ENCODE peak calls at places on chromosome X, in six cellular contexts. I is activated T-cell treated with anti-CD3 and anti-CD28 coated beads for 1 hour, L is esophagus muscularis mucosa, D is NT2/D1, X is GM19239, G is HS-5. U is an unnamed sample.
A peak's percentile ranks its signal among the peaks of the same experiment; 100 is the strongest.

GRCh38 chrX:9842541-9842940 is 56.3 kb downstream of the SHROOM2 start:
- DNase-seq in L (no peak), D (peak; percentile 63), G (no peak), I (no peak), X (no peak), U (no peak)

GRCh38 chrX:36431819-36432218 is 512.3 kb downstream of the CFAP47 start:
- DNase-seq in X (no peak), L (no peak), I (no peak), D (no peak), G (peak; percentile 70), U (no peak)

GRCh38 chrX:72540318-72540717 is 32.3 kb downstream of the HDAC8 start:
- DNase-seq in D (no peak), I (no peak), L (no peak), X (no peak), G (no peak), U (no peak)

GRCh38 chrX:51876441-51876840 is 17.0 kb upstream of the MAGED1 start:
- DNase-seq in L (no peak), X (no peak), G (no peak), I (no peak), D (no peak), U (no peak)

GRCh38 chrX:727738-728621 is 97.4 kb downstream of the SHOX start:
- DNase-seq in X (no peak), I (no peak), D (peak; percentile 33), L (peak; percentile 85), G (no peak), U (no peak)

GRCh38 chrX:104372547-104372946 is 117.8 kb upstream of the ESX1 start:
- DNase-seq in L (no peak), G (no peak), X (no peak), D (no peak), I (no peak), U (no peak)

GRCh38 chrX:129842510-129843208 is 1.0 kb downstream of the ZDHHC9 start:
- DNase-seq in D (no peak), G (no peak), L (no peak), X (no peak), I (no peak), U (no peak)

GRCh38 chrX:30990361-30990760 is 81.5 kb downstream of the FTHL17 start:
- DNase-seq in L (no peak), X (no peak), I (no peak), D (no peak), G (no peak), U (no peak)

GRCh38 chrX:34555481-34555880 is 101.6 kb downstream of the TMEM47 start:
- DNase-seq in L (no peak), D (no peak), X (no peak), I (no peak), G (no peak), U (no peak)

GRCh38 chrX:151563449-151563848 is at the start of gene PASD1:
- DNase-seq in L (no peak), G (no peak), D (no peak), I (no peak), X (no peak), U (no peak)

GRCh38 chrX:153646620-153647373 is at the start of gene DUSP9:
- DNase-seq in G (no peak), D (no peak), L (no peak), I (no peak), X (no peak), U (no peak)

GRCh38 chrX:110394653-110395052 is 36.0 kb downstream of the RTL9 start:
- DNase-seq in D (no peak), L (no peak), I (no peak), G (no peak), X (no peak), U (no peak)

GRCh38 chrX:104679175-104679574 is 113.2 kb downstream of the IL1RAPL2 start:
- DNase-seq in G (no peak), X (no peak), I (no peak), L (no peak), D (no peak), U (no peak)

GRCh38 chrX:134868766-134869495 is 121.9 kb upstream of the SMIM10 start:
- DNase-seq in I (no peak), G (peak; percentile 40), L (no peak), X (no peak), D (no peak), U (no peak)

GRCh38 chrX:47625365-47625764 is 4.4 kb downstream of the CFP start:
- DNase-seq in D (no peak), X (no peak), I (no peak), G (no peak), L (no peak), U (no peak)

GRCh38 chrX:68895339-68896250 is 66.8 kb downstream of the EFNB1 start:
- DNase-seq in L (no peak), D (no peak), G (no peak), X (no peak), I (no peak), U (peak; percentile 80)

GRCh38 chrX:130051176-130051845 is 59.0 kb downstream of the ELF4 start:
- DNase-seq in L (no peak), D (no peak), I (no peak), X (no peak), G (no peak), U (no peak)

GRCh38 chrX:118975831-118976598 is 1.6 kb downstream of the LONRF3 start:
- DNase-seq in G (no peak), D (no peak), L (peak; percentile 92), I (peak; percentile 52), X (no peak), U (peak; percentile 85)